ENCODE peak calls at places on chromosome 18, in ten cellular contexts. Z is stomach; B is heart right ventricle; T is fibroblast of lung; P is neural progenitor cell; K is Peyer's patch; Y is spleen; F is aorta; Q is CD8-positive, alpha-beta T cell; W is transverse colon. V is an unnamed sample.

GRCh38 chr18:68991281-68991680 is 193.4 kb downstream of the CCDC102B start:
- DNase-seq in Z (no peak), B (no peak), T (peak; percentile 21), P (no peak), K (no peak), Y (no peak), F (no peak), Q (no peak), W (no peak), V (no peak)

GRCh38 chr18:74796928-74797576 is 199.4 kb downstream of the ZNF407 start:
- DNase-seq in Z (no peak), B (no peak), T (peak; percentile 44), P (no peak), K (no peak), Y (no peak), F (no peak), Q (no peak), W (no peak), V (no peak)

GRCh38 chr18:66534110-66534509 is 69.8 kb downstream of the CDH19 start:
- DNase-seq in Z (no peak), B (no peak), T (no peak), P (no peak), K (no peak), Y (no peak), F (no peak), Q (no peak), W (no peak), V (no peak)

GRCh38 chr18:66676699-66677098 is 72.8 kb upstream of the CDH19 start:
- DNase-seq in Z (no peak), B (no peak), T (no peak), P (no peak), K (no peak), Y (no peak), F (no peak), Q (no peak), W (no peak), V (no peak)

GRCh38 chr18:57441395-57441794 is 6.2 kb downstream of the ONECUT2 start:
- DNase-seq in Z (no peak), B (no peak), T (no peak), P (peak; percentile 71), K (no peak), Y (no peak), F (no peak), Q (no peak), W (no peak), V (no peak)

GRCh38 chr18:10912790-10913560 is 236.4 kb downstream of the PIEZO2 start:
- DNase-seq in Z (no peak), B (peak; percentile 26), T (peak; percentile 84), P (no peak), K (no peak), Y (no peak), F (no peak), Q (no peak), W (no peak), V (no peak)

GRCh38 chr18:32661486-32662299 is 111.1 kb downstream of the KLHL14 start:
- DNase-seq in Z (no peak), B (no peak), T (no peak), P (no peak), K (no peak), Y (no peak), F (no peak), Q (no peak), W (no peak), V (no peak)

GRCh38 chr18:55489034-55489741 is 98.8 kb downstream of the TCF4 start:
- DNase-seq in Z (no peak), B (no peak), T (no peak), P (no peak), K (no peak), Y (no peak), F (no peak), Q (no peak), W (no peak), V (no peak)

GRCh38 chr18:73691118-73691517 is 456.5 kb downstream of the FBXO15 start:
- DNase-seq in Z (no peak), B (no peak), T (peak; percentile 64), P (no peak), K (no peak), Y (no peak), F (no peak), Q (no peak), W (no peak), V (no peak)

GRCh38 chr18:53629356-53629755 is 595.1 kb downstream of the MBD2 start:
- DNase-seq in Z (no peak), B (no peak), T (no peak), P (no peak), K (no peak), Y (no peak), F (no peak), Q (no peak), W (no peak), V (no peak)

GRCh38 chr18:27903906-27904305 is 273.0 kb downstream of the CDH2 start:
- DNase-seq in Z (no peak), B (no peak), T (no peak), P (no peak), K (no peak), Y (no peak), F (no peak), Q (no peak), W (no peak), V (no peak)

GRCh38 chr18:67508146-67508545 is 8.4 kb downstream of the DSEL start:
- DNase-seq in Z (no peak), B (no peak), T (no peak), P (no peak), K (no peak), Y (no peak), F (no peak), Q (no peak), W (no peak), V (no peak)

GRCh38 chr18:10927290-10927979 is 221.9 kb downstream of the PIEZO2 start:
- DNase-seq in Z (no peak), B (no peak), T (peak; percentile 87), P (no peak), K (no peak), Y (no peak), F (no peak), Q (no peak), W (no peak), V (no peak)

GRCh38 chr18:47149457-47150028 is 757 bp downstream of the HDHD2 start:
- DNase-seq in Z (no peak), B (no peak), T (no peak), P (peak; percentile 28), K (no peak), Y (no peak), F (no peak), Q (no peak), W (no peak), V (no peak)

GRCh38 chr18:38483326-38483725 is 917.7 kb upstream of the CELF4 start:
- DNase-seq in Z (no peak), B (no peak), T (no peak), P (no peak), K (no peak), Y (no peak), F (no peak), Q (no peak), W (no peak), V (no peak)

GRCh38 chr18:58831610-58832009 is 33.1 kb upstream of the ZNF532 start:
- DNase-seq in Z (no peak), B (no peak), T (peak; percentile 31), P (no peak), K (no peak), Y (no peak), F (no peak), Q (no peak), W (no peak), V (no peak)

GRCh38 chr18:1483386-1483785 is 578.7 kb downstream of the ADCYAP1 start:
- DNase-seq in Z (no peak), B (no peak), T (no peak), P (no peak), K (no peak), Y (no peak), F (no peak), Q (no peak), W (no peak), V (no peak)

GRCh38 chr18:75926811-75927210 is 499.3 kb upstream of the SMIM21 start:
- DNase-seq in Z (no peak), B (no peak), T (peak; percentile 23), P (no peak), K (no peak), Y (no peak), F (no peak), Q (no peak), W (no peak), V (no peak)

GRCh38 chr18:63207154-63207790 is 112.3 kb downstream of the BCL2 start:
- DNase-seq in Z (no peak), B (no peak), T (no peak), P (no peak), K (no peak), Y (no peak), F (no peak), Q (no peak), W (peak; percentile 59), V (no peak)
- H3K4me3 ChIP-seq in Z (no peak overlapping the region), B (no peak overlapping the region), T (no peak overlapping the region), P (no peak overlapping the region), K (no peak overlapping the region), Y (peak overlapping the region; percentile 3), F (no peak overlapping the region), Q (peak overlapping the region; percentile 50), W (no peak overlapping the region), V (no peak overlapping the region)

DNA sequence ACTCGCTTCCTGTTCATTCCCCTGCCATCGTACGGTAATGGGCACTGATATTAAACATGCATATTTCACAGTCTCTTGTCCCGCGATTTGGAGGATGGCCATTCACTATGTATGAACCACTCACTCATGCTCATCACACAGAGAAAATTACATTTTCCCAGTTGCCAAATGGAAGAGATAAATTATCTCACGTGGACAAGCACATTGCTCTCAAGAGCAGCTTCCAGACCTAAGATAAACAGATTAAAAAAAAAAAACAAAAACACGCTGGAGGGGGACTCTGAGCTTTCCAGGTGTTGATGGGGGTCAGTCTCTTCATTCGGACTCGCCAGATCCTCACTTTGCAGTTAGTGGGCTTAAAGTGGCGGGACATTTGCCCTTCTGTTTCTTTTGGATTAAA is 1.7 kb upstream of the MAPK4 start:
- DNase-seq in Z (no peak), B (no peak), T (no peak), P (no peak), K (no peak), Y (no peak), F (no peak), Q (no peak), W (no peak), V (no peak)
- H3K27me3 ChIP-seq in Z (no peaks in the 10 kb centered on the region), B (peaks cover 25% of the 10 kb centered on the region), T (peaks cover 19% of the 10 kb centered on the region), P (peaks cover 96% of the 10 kb centered on the region), K (peaks cover 14% of the 10 kb centered on the region), Y (peaks cover 34% of the 10 kb centered on the region), F (no peaks in the 10 kb centered on the region), Q (peaks cover 20% of the 10 kb centered on the region), W (peaks cover 59% of the 10 kb centered on the region), V (no peaks in the 10 kb centered on the region)

GRCh38 chr18:8800876-8801262 is 95.5 kb downstream of the MTCL1 start:
- DNase-seq in Z (no peak), B (no peak), T (no peak), P (peak; percentile 36), K (no peak), Y (no peak), F (no peak), Q (no peak), W (no peak), V (no peak)
- H3K4me1 ChIP-seq in Z (peaks cover 60% of the 10 kb centered on the region), B (no peaks in the 10 kb centered on the region), T (peaks cover 40% of the 10 kb centered on the region), P (peaks cover 31% of the 10 kb centered on the region), K (no peaks in the 10 kb centered on the region), Y (no peaks in the 10 kb centered on the region), F (no peaks in the 10 kb centered on the region), Q (no peaks in the 10 kb centered on the region), W (peaks cover 11% of the 10 kb centered on the region), V (no peaks in the 10 kb centered on the region)

DNA sequence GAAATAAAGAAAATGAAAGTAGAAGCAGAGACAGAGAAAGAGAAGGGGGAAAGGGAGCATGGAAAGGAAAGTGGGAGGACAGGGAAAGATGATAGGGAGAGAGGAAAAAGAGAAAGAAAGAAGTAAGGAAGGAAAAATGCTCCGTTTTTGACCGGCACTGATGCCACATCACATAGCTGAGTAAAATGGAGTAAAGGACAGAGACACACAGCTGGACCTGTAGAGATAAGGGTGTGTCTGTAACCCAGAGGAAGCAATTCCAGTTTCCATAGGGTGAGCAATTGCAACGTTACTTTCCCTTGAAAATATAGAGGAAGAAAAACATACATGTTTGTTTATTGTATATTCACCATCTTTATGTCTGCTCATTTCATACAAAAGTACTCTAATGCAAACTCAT is 1866.9 kb upstream of the PIK3C3 start:
- DNase-seq in Z (no peak), B (no peak), T (peak; percentile 22), P (no peak), K (no peak), Y (no peak), F (no peak), Q (no peak), W (no peak), V (no peak)
- H3K4me3 ChIP-seq in Z (no peak overlapping the region), B (peak overlapping the region; percentile 40), T (no peak overlapping the region), P (no peak overlapping the region), K (no peak overlapping the region), Y (peak overlapping the region; percentile 9), F (no peak overlapping the region), Q (no peak overlapping the region), W (no peak overlapping the region), V (peak overlapping the region; percentile 15)

V was measured in right atrium auricular region.